ENCODE peak calls at places on chromosome 14, in seven cellular contexts. One of them, this sample, is unnamed.

GRCh38 chr14:36580856-36581831 is 1.3 kb downstream of the NKX2-8 start:
- DNase-seq in HepG2: no peak
- DNase-seq in WERI-Rb-1: no peak
- DNase-seq in endodermal cell: peak
- DNase-seq in CD4-positive, alpha-beta T cell: no peak
- DNase-seq in cardiac fibroblast: peak
- DNase-seq in cardiac muscle cell: peak
- DNase-seq in this sample: peak

GRCh38 chr14:62002636-62003035 is 240.4 kb downstream of the SNAPC1 start:
- DNase-seq in HepG2: no peak
- DNase-seq in WERI-Rb-1: no peak
- DNase-seq in endodermal cell: no peak
- DNase-seq in cardiac fibroblast: no peak
- DNase-seq in cardiac muscle cell: no peak
- DNase-seq in CD4-positive, alpha-beta T cell: no peak
- DNase-seq in this sample: no peak

GRCh38 chr14:66493750-66494149 is 7.6 kb downstream of the CCDC196 start:
- DNase-seq in cardiac muscle cell: no peak
- DNase-seq in WERI-Rb-1: no peak
- DNase-seq in HepG2: no peak
- DNase-seq in endodermal cell: no peak
- DNase-seq in CD4-positive, alpha-beta T cell: no peak
- DNase-seq in cardiac fibroblast: no peak
- DNase-seq in this sample: no peak

GRCh38 chr14:59332727-59333126 is 132.5 kb downstream of the GPR135 start:
- DNase-seq in cardiac fibroblast: peak
- DNase-seq in HepG2: no peak
- DNase-seq in WERI-Rb-1: no peak
- DNase-seq in cardiac muscle cell: peak
- DNase-seq in CD4-positive, alpha-beta T cell: no peak
- DNase-seq in endodermal cell: no peak
- DNase-seq in this sample: no peak

GRCh38 chr14:63542231-63542999 is 762 bp downstream of the PPP2R5E start:
- DNase-seq in endodermal cell: no peak
- DNase-seq in cardiac fibroblast: peak
- DNase-seq in HepG2: no peak
- DNase-seq in WERI-Rb-1: peak
- DNase-seq in cardiac muscle cell: peak
- DNase-seq in CD4-positive, alpha-beta T cell: peak
- DNase-seq in this sample: peak

GRCh38 chr14:74620497-74620921 is 8.5 kb upstream of the LTBP2 start:
- DNase-seq in cardiac fibroblast: peak
- DNase-seq in cardiac muscle cell: peak
- DNase-seq in HepG2: peak
- DNase-seq in CD4-positive, alpha-beta T cell: no peak
- DNase-seq in endodermal cell: peak
- DNase-seq in WERI-Rb-1: no peak
- DNase-seq in this sample: no peak

GRCh38 chr14:39469094-39469710 is 37.0 kb upstream of the FBXO33 start:
- DNase-seq in HepG2: peak
- DNase-seq in CD4-positive, alpha-beta T cell: no peak
- DNase-seq in endodermal cell: peak
- DNase-seq in cardiac fibroblast: peak
- DNase-seq in WERI-Rb-1: peak
- DNase-seq in cardiac muscle cell: peak
- DNase-seq in this sample: peak

GRCh38 chr14:104795781-104796681 is 483 bp upstream of the AKT1 start:
- DNase-seq in cardiac fibroblast: peak
- DNase-seq in cardiac muscle cell: peak
- DNase-seq in CD4-positive, alpha-beta T cell: peak
- DNase-seq in WERI-Rb-1: peak
- DNase-seq in endodermal cell: peak
- DNase-seq in HepG2: peak
- DNase-seq in this sample: no peak

GRCh38 chr14:35438910-35439713 is 34.6 kb upstream of the NFKBIA start:
- DNase-seq in cardiac muscle cell: peak
- DNase-seq in endodermal cell: no peak
- DNase-seq in HepG2: peak
- DNase-seq in CD4-positive, alpha-beta T cell: no peak
- DNase-seq in cardiac fibroblast: peak
- DNase-seq in WERI-Rb-1: no peak
- DNase-seq in this sample: no peak

GRCh38 chr14:52315355-52315718 is 1.2 kb downstream of the PTGER2 start:
- DNase-seq in cardiac fibroblast: peak
- DNase-seq in WERI-Rb-1: no peak
- DNase-seq in endodermal cell: no peak
- DNase-seq in HepG2: no peak
- DNase-seq in cardiac muscle cell: peak
- DNase-seq in CD4-positive, alpha-beta T cell: no peak
- DNase-seq in this sample: no peak

GRCh38 chr14:77707355-77707723 is 484 bp downstream of the ALKBH1 start:
- DNase-seq in endodermal cell: peak
- DNase-seq in CD4-positive, alpha-beta T cell: no peak
- DNase-seq in HepG2: peak
- DNase-seq in WERI-Rb-1: peak
- DNase-seq in cardiac muscle cell: peak
- DNase-seq in cardiac fibroblast: peak
- DNase-seq in this sample: no peak

GRCh38 chr14:35504260-35504659 is 29.7 kb upstream of the INSM2 start:
- DNase-seq in CD4-positive, alpha-beta T cell: no peak
- DNase-seq in cardiac fibroblast: no peak
- DNase-seq in cardiac muscle cell: no peak
- DNase-seq in WERI-Rb-1: no peak
- DNase-seq in endodermal cell: no peak
- DNase-seq in HepG2: peak
- DNase-seq in this sample: no peak

GRCh38 chr14:31893156-31893813 is 183.8 kb upstream of the ARHGAP5 start:
- DNase-seq in WERI-Rb-1: no peak
- DNase-seq in HepG2: no peak
- DNase-seq in cardiac muscle cell: peak
- DNase-seq in cardiac fibroblast: peak
- DNase-seq in CD4-positive, alpha-beta T cell: no peak
- DNase-seq in endodermal cell: peak
- DNase-seq in this sample: no peak

GRCh38 chr14:71551291-71551955 is 380.8 kb upstream of the RGS6 start:
- DNase-seq in cardiac fibroblast: peak
- DNase-seq in endodermal cell: no peak
- DNase-seq in cardiac muscle cell: peak
- DNase-seq in HepG2: no peak
- DNase-seq in WERI-Rb-1: peak
- DNase-seq in CD4-positive, alpha-beta T cell: no peak
- DNase-seq in this sample: no peak

GRCh38 chr14:38279556-38279955 is 23.7 kb upstream of the CLEC14A start:
- DNase-seq in HepG2: no peak
- DNase-seq in CD4-positive, alpha-beta T cell: no peak
- DNase-seq in cardiac muscle cell: no peak
- DNase-seq in endodermal cell: no peak
- DNase-seq in cardiac fibroblast: no peak
- DNase-seq in WERI-Rb-1: no peak
- DNase-seq in this sample: no peak

GRCh38 chr14:101362529-101363260 is 198.6 kb upstream of the DIO3 start:
- DNase-seq in endodermal cell: no peak
- DNase-seq in cardiac fibroblast: no peak
- DNase-seq in CD4-positive, alpha-beta T cell: no peak
- DNase-seq in HepG2: no peak
- DNase-seq in cardiac muscle cell: no peak
- DNase-seq in WERI-Rb-1: no peak
- DNase-seq in this sample: no peak

GRCh38 chr14:102906616-102907302 is 15.7 kb upstream of the AMN start:
- DNase-seq in CD4-positive, alpha-beta T cell: no peak
- DNase-seq in HepG2: no peak
- DNase-seq in WERI-Rb-1: no peak
- DNase-seq in cardiac fibroblast: no peak
- DNase-seq in endodermal cell: no peak
- DNase-seq in cardiac muscle cell: no peak
- DNase-seq in this sample: no peak

GRCh38 chr14:62957562-62957961 is 87.7 kb downstream of the KCNH5 start:
- DNase-seq in cardiac muscle cell: peak
- DNase-seq in cardiac fibroblast: peak
- DNase-seq in endodermal cell: no peak
- DNase-seq in WERI-Rb-1: no peak
- DNase-seq in CD4-positive, alpha-beta T cell: no peak
- DNase-seq in HepG2: no peak
- DNase-seq in this sample: no peak

GRCh38 chr14:71166434-71166833 is 259.2 kb downstream of the PCNX1 start:
- DNase-seq in WERI-Rb-1: peak
- DNase-seq in CD4-positive, alpha-beta T cell: no peak
- DNase-seq in endodermal cell: peak
- DNase-seq in cardiac fibroblast: peak
- DNase-seq in HepG2: peak
- DNase-seq in cardiac muscle cell: peak
- DNase-seq in this sample: no peak

GRCh38 chr14:102320033-102320660 is 601 bp downstream of the ZNF839 start:
- DNase-seq in cardiac fibroblast: peak
- DNase-seq in cardiac muscle cell: peak
- DNase-seq in HepG2: no peak
- DNase-seq in endodermal cell: peak
- DNase-seq in CD4-positive, alpha-beta T cell: peak
- DNase-seq in WERI-Rb-1: peak
- DNase-seq in this sample: peak

GRCh38 chr14:59352951-59353350 is 112.2 kb downstream of the GPR135 start:
- DNase-seq in HepG2: no peak
- DNase-seq in cardiac fibroblast: no peak
- DNase-seq in WERI-Rb-1: no peak
- DNase-seq in endodermal cell: no peak
- DNase-seq in CD4-positive, alpha-beta T cell: no peak
- DNase-seq in cardiac muscle cell: no peak
- DNase-seq in this sample: no peak

GRCh38 chr14:83992857-83993256 is 1537.1 kb upstream of the FLRT2 start:
- DNase-seq in CD4-positive, alpha-beta T cell: no peak
- DNase-seq in WERI-Rb-1: no peak
- DNase-seq in cardiac fibroblast: no peak
- DNase-seq in cardiac muscle cell: no peak
- DNase-seq in endodermal cell: no peak
- DNase-seq in HepG2: no peak
- DNase-seq in this sample: no peak

GRCh38 chr14:96227428-96227827 is 22.8 kb downstream of the BDKRB2 start:
- DNase-seq in WERI-Rb-1: no peak
- DNase-seq in endodermal cell: no peak
- DNase-seq in cardiac muscle cell: no peak
- DNase-seq in cardiac fibroblast: no peak
- DNase-seq in CD4-positive, alpha-beta T cell: no peak
- DNase-seq in HepG2: no peak
- DNase-seq in this sample: no peak

GRCh38 chr14:96589577-96589976 is 87.4 kb downstream of the PAPOLA start:
- DNase-seq in WERI-Rb-1: no peak
- DNase-seq in endodermal cell: peak
- DNase-seq in HepG2: no peak
- DNase-seq in cardiac fibroblast: no peak
- DNase-seq in cardiac muscle cell: no peak
- DNase-seq in CD4-positive, alpha-beta T cell: no peak
- DNase-seq in this sample: no peak

GRCh38 chr14:23056956-23057756 is at the start of gene CDH24:
- DNase-seq in WERI-Rb-1: peak
- DNase-seq in CD4-positive, alpha-beta T cell: peak
- DNase-seq in endodermal cell: peak
- DNase-seq in HepG2: no peak
- DNase-seq in cardiac fibroblast: peak
- DNase-seq in cardiac muscle cell: peak
- DNase-seq in this sample: peak

GRCh38 chr14:105860615-105861580 is 334.5 kb downstream of the TMEM121 start:
- DNase-seq in endodermal cell: peak
- DNase-seq in CD4-positive, alpha-beta T cell: no peak
- DNase-seq in cardiac muscle cell: no peak
- DNase-seq in WERI-Rb-1: no peak
- DNase-seq in HepG2: no peak
- DNase-seq in cardiac fibroblast: no peak
- DNase-seq in this sample: no peak

GRCh38 chr14:55588259-55588699 is 8.3 kb downstream of the KTN1 start:
- DNase-seq in WERI-Rb-1: no peak
- DNase-seq in endodermal cell: no peak
- DNase-seq in HepG2: no peak
- DNase-seq in cardiac muscle cell: no peak
- DNase-seq in CD4-positive, alpha-beta T cell: no peak
- DNase-seq in cardiac fibroblast: no peak
- DNase-seq in this sample: no peak

GRCh38 chr14:57871487-57872080 is 5.7 kb upstream of the SLC35F4 start:
- DNase-seq in WERI-Rb-1: peak
- DNase-seq in cardiac muscle cell: peak
- DNase-seq in cardiac fibroblast: peak
- DNase-seq in endodermal cell: peak
- DNase-seq in CD4-positive, alpha-beta T cell: no peak
- DNase-seq in HepG2: peak
- DNase-seq in this sample: peak

GRCh38 chr14:81031488-81031887 is 76.1 kb downstream of the TSHR start:
- DNase-seq in endodermal cell: no peak
- DNase-seq in cardiac fibroblast: no peak
- DNase-seq in cardiac muscle cell: no peak
- DNase-seq in HepG2: no peak
- DNase-seq in WERI-Rb-1: no peak
- DNase-seq in CD4-positive, alpha-beta T cell: no peak
- DNase-seq in this sample: no peak

GRCh38 chr14:63647696-63648410 is 6.2 kb upstream of the WDR89 start:
- DNase-seq in CD4-positive, alpha-beta T cell: no peak
- DNase-seq in cardiac fibroblast: no peak
- DNase-seq in endodermal cell: no peak
- DNase-seq in cardiac muscle cell: no peak
- DNase-seq in WERI-Rb-1: no peak
- DNase-seq in HepG2: no peak
- DNase-seq in this sample: no peak

GRCh38 chr14:43894534-43894933 is 612.5 kb downstream of the FSCB start:
- DNase-seq in HepG2: no peak
- DNase-seq in WERI-Rb-1: no peak
- DNase-seq in cardiac muscle cell: peak
- DNase-seq in endodermal cell: peak
- DNase-seq in cardiac fibroblast: peak
- DNase-seq in CD4-positive, alpha-beta T cell: no peak
- DNase-seq in this sample: no peak
- TF ChIP-seq CTCF in HepG2: peak
- TF ChIP-seq CTCF in WERI-Rb-1: peak
- TF ChIP-seq CTCF in cardiac muscle cell: peak
- TF ChIP-seq CTCF in endodermal cell: peak
- TF ChIP-seq CTCF in cardiac fibroblast: peak
- TF ChIP-seq CTCF in CD4-positive, alpha-beta T cell: no peak
- TF ChIP-seq CTCF in this sample: peak

GRCh38 chr14:54555651-54556050 is 11.3 kb upstream of the SAMD4A start:
- DNase-seq in HepG2: no peak
- DNase-seq in cardiac fibroblast: no peak
- DNase-seq in WERI-Rb-1: no peak
- DNase-seq in endodermal cell: no peak
- DNase-seq in CD4-positive, alpha-beta T cell: no peak
- DNase-seq in cardiac muscle cell: no peak
- DNase-seq in this sample: no peak
- TF ChIP-seq CTCF in HepG2: peak
- TF ChIP-seq CTCF in cardiac fibroblast: peak
- TF ChIP-seq CTCF in WERI-Rb-1: no peak
- TF ChIP-seq CTCF in endodermal cell: no peak
- TF ChIP-seq CTCF in CD4-positive, alpha-beta T cell: no peak
- TF ChIP-seq CTCF in cardiac muscle cell: peak
- TF ChIP-seq CTCF in this sample: no peak

GRCh38 chr14:89954045-89955021 is at the start of gene EFCAB11:
- DNase-seq in endodermal cell: peak
- DNase-seq in WERI-Rb-1: peak
- DNase-seq in cardiac fibroblast: peak
- DNase-seq in cardiac muscle cell: peak
- DNase-seq in CD4-positive, alpha-beta T cell: peak
- DNase-seq in HepG2: peak
- DNase-seq in this sample: peak
- TF ChIP-seq CTCF in endodermal cell: peak
- TF ChIP-seq CTCF in WERI-Rb-1: no peak
- TF ChIP-seq CTCF in cardiac fibroblast: no peak
- TF ChIP-seq CTCF in cardiac muscle cell: peak
- TF ChIP-seq CTCF in CD4-positive, alpha-beta T cell: no peak
- TF ChIP-seq CTCF in HepG2: no peak
- TF ChIP-seq CTCF in this sample: no peak

GRCh38 chr14:93970589-93970966 is 5.8 kb downstream of the ASB2 start:
- DNase-seq in cardiac muscle cell: no peak
- DNase-seq in HepG2: peak
- DNase-seq in endodermal cell: no peak
- DNase-seq in WERI-Rb-1: peak
- DNase-seq in cardiac fibroblast: no peak
- DNase-seq in CD4-positive, alpha-beta T cell: peak
- DNase-seq in this sample: no peak
- TF ChIP-seq CTCF in cardiac muscle cell: peak
- TF ChIP-seq CTCF in HepG2: peak
- TF ChIP-seq CTCF in endodermal cell: peak
- TF ChIP-seq CTCF in WERI-Rb-1: peak
- TF ChIP-seq CTCF in cardiac fibroblast: peak
- TF ChIP-seq CTCF in CD4-positive, alpha-beta T cell: peak
- TF ChIP-seq CTCF in this sample: peak